ENCODE peak calls at places on chromosomes 3 and 15, in nine cellular contexts. Q, W, X, V, R, K, O, U and G are unnamed samples.

GRCh38 chr3:138916824-138917223 is 30.1 kb downstream of the FOXL2 start:
- DNase-seq in R (no peak), X (no peak), Q (no peak), O (peak), V (no peak), W (peak), U (peak), K (no peak), G (no peak)

GRCh38 chr3:73490453-73491311 is 134.1 kb downstream of the PDZRN3 start:
- DNase-seq in X (peak), V (no peak), K (no peak), W (no peak), O (no peak), U (no peak), Q (peak), R (no peak), G (no peak)

GRCh38 chr3:176577462-176577861 is 619.8 kb downstream of the TBL1XR1 start:
- DNase-seq in K (no peak), V (no peak), O (no peak), X (no peak), Q (no peak), W (no peak), R (no peak), U (no peak), G (no peak)

GRCh38 chr3:36944012-36944640 is 728 bp downstream of the TRANK1 start:
- DNase-seq in U (no peak), K (no peak), W (peak), X (peak), V (peak), Q (peak), R (no peak), O (peak), G (no peak)

GRCh38 chr3:61600195-61600594 is 38.8 kb downstream of the PTPRG start:
- DNase-seq in U (no peak), X (peak), O (no peak), Q (peak), W (peak), R (no peak), V (no peak), K (no peak), G (no peak)

GRCh38 chr15:50685191-50685975 is 1.2 kb downstream of the TRPM7 start:
- DNase-seq in R (no peak), U (no peak), K (no peak), X (peak), Q (peak), O (no peak), V (no peak), W (peak), G (no peak)

GRCh38 chr15:84772467-84772866 is 24.1 kb downstream of the ZNF592 start:
- DNase-seq in Q (no peak), X (no peak), V (no peak), K (no peak), W (no peak), O (no peak), R (no peak), U (no peak), G (no peak)

GRCh38 chr3:17088017-17088416 is 203.3 kb downstream of the PLCL2 start:
- DNase-seq in U (no peak), K (no peak), V (no peak), O (no peak), W (no peak), R (no peak), X (no peak), Q (no peak), G (no peak)

GRCh38 chr15:89633585-89633984 is 21.7 kb downstream of the KIF7 start:
- DNase-seq in X (no peak), V (no peak), W (no peak), O (no peak), Q (no peak), K (no peak), R (no peak), U (no peak), G (no peak)

GRCh38 chr15:89630260-89630659 is 25.0 kb downstream of the KIF7 start:
- DNase-seq in K (no peak), U (no peak), R (no peak), Q (no peak), O (no peak), W (no peak), V (no peak), X (no peak), G (no peak)

GRCh38 chr15:89631902-89632264 is 23.4 kb downstream of the KIF7 start:
- DNase-seq in O (no peak), W (no peak), K (no peak), X (no peak), U (no peak), R (no peak), Q (no peak), V (no peak), G (no peak)

GRCh38 chr15:89630974-89631901 is 24.0 kb downstream of the KIF7 start:
- DNase-seq in U (no peak), R (no peak), K (no peak), V (no peak), Q (no peak), O (no peak), X (no peak), W (no peak), G (no peak)

DNA sequence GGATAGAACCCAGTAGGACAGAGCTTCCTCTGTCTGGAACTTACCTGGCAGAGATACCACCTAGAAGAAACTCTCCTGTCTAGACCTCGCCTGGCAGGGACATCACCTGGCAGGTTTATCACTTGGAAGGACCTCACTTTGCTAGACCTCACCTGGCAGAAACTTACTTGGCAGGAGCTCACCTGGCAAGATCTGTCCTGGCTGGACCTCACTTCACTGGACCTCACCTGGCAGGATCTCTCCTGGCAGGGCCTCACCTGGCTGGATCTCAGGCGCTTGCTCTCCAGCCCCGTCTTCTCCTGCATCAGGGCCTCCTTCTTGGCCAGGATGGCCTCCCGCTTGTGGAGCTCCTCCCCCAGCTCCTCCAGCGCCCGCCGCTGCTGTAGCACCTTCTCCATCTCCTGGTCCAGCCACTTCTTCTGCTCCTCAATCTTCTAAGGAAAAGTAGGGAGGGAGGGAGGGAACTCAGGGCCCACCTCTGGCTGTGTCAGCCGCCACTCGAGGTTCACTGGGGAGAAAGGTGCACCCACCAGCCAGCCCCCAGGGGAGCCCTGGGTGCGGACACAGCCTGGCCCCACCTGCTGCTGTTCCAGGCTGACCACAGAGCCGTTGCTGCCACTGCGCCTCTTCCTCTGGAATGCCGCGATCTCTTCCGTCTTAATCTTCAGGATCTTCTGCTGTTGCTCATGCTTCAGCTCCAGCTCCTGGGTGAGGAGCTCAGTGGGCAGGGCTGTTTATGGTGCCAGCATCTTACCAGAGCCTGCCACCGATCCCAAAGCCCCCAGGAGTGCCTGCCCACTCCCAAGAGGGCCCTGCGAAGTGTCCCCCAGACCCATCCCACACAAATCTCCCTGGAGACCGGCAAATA is 22.5 kb downstream of the KIF7 start:
- DNase-seq in U (no peak), W (no peak), X (no peak), O (no peak), Q (no peak), V (no peak), K (no peak), R (no peak), G (no peak)
- H3K4me3 ChIP-seq in U (no peak), W (no peak), X (no peak), O (no peak), Q (no peak), V (no peak), K (no peak), R (no peak), G (no peak)

GRCh38 chr3:107662586-107662985 is 139.8 kb downstream of the BBX start:
- DNase-seq in Q (peak), R (no peak), V (no peak), U (no peak), O (no peak), W (no peak), K (no peak), X (peak), G (no peak)
- H3K4me3 ChIP-seq in Q (peak), R (no peak), V (no peak), U (no peak), O (no peak), W (no peak), K (no peak), X (peak), G (no peak)

GRCh38 chr15:98901438-98901837 is 106.2 kb downstream of the PGPEP1L start:
- DNase-seq in K (no peak), R (no peak), W (peak), Q (no peak), V (no peak), O (no peak), X (no peak), U (no peak), G (no peak)
- H3K4me3 ChIP-seq in K (no peak), R (no peak), W (no peak), Q (no peak), V (no peak), O (no peak), X (no peak), U (no peak), G (no peak)

GRCh38 chr3:170055209-170055608 is 17.4 kb downstream of the GPR160 start:
- DNase-seq in O (no peak), Q (peak), V (no peak), X (peak), U (peak), R (peak), W (peak), K (no peak), G (no peak)

GRCh38 chr3:170057550-170057949 is 19.8 kb downstream of the GPR160 start:
- DNase-seq in K (no peak), U (no peak), O (no peak), R (no peak), W (no peak), V (no peak), Q (no peak), X (no peak), G (no peak)

GRCh38 chr3:170059447-170059846 is 21.7 kb downstream of the GPR160 start:
- DNase-seq in V (no peak), U (no peak), Q (no peak), R (no peak), X (no peak), O (no peak), W (no peak), K (no peak), G (no peak)

GRCh38 chr3:170056710-170057454 is 19.1 kb downstream of the GPR160 start:
- DNase-seq in W (no peak), O (no peak), X (no peak), U (no peak), Q (no peak), R (peak), K (no peak), V (no peak), G (no peak)

GRCh38 chr3:170058127-170058526 is 20.3 kb downstream of the GPR160 start:
- DNase-seq in Q (no peak), K (no peak), R (no peak), W (no peak), X (no peak), U (no peak), O (no peak), V (no peak), G (no peak)
- H3K4me3 ChIP-seq in Q (no peak), K (no peak), R (peak), W (no peak), X (no peak), U (no peak), O (no peak), V (no peak), G (no peak)

GRCh38 chr15:76963596-76963995 is 31.3 kb upstream of the PSTPIP1 start:
- DNase-seq in K (no peak), W (peak), R (no peak), Q (no peak), U (no peak), V (no peak), X (no peak), O (no peak), G (no peak)

GRCh38 chr15:76964157-76964556 is 30.8 kb upstream of the PSTPIP1 start:
- DNase-seq in K (no peak), R (no peak), V (no peak), U (no peak), W (no peak), X (peak), Q (peak), O (no peak), G (no peak)

GRCh38 chr15:76967067-76967466 is 27.9 kb upstream of the PSTPIP1 start:
- DNase-seq in Q (no peak), R (no peak), K (no peak), X (no peak), W (no peak), V (no peak), U (no peak), O (no peak), G (no peak)

GRCh38 chr15:76961277-76962010 is 29.9 kb downstream of the RCN2 start:
- DNase-seq in Q (no peak), W (no peak), O (no peak), K (no peak), U (no peak), V (no peak), R (no peak), X (no peak), G (no peak)

GRCh38 chr15:76962337-76963013 is 30.9 kb downstream of the RCN2 start:
- DNase-seq in K (no peak), Q (no peak), W (no peak), U (no peak), R (peak), V (no peak), X (no peak), O (no peak), G (no peak)
- H3K4me3 ChIP-seq in K (no peak), Q (no peak), W (no peak), U (no peak), R (no peak), V (no peak), X (no peak), O (no peak), G (no peak)

GRCh38 chr3:197952440-197952839 is 2.5 kb downstream of the RPL35A start:
- DNase-seq in V (no peak), X (no peak), Q (no peak), K (no peak), U (no peak), R (no peak), W (no peak), O (no peak), G (no peak)
- H3K4me3 ChIP-seq in V (peak), X (no peak), Q (no peak), K (no peak), U (peak), R (no peak), W (no peak), O (no peak), G (no peak)

GRCh38 chr3:105862217-105862616 is 6.6 kb downstream of the CBLB start:
- DNase-seq in V (no peak), Q (no peak), K (no peak), O (no peak), X (no peak), R (peak), U (no peak), W (no peak), G (no peak)
- H3K4me3 ChIP-seq in V (no peak), Q (no peak), K (no peak), O (no peak), X (no peak), R (no peak), U (no peak), W (no peak), G (no peak)